ENCODE peak calls at places on chromosomes 13 and 19, in nine cellular contexts. M is iPS DF 6.9, Q is fibroblast of lung, T is kidney, J is psoas muscle, G is spleen, B is mucosa of descending colon, N is heart right ventricle, D is ovary. L is an unnamed sample. For H3K36me3, the result is how much of the 10 kb centered on the place peaks cover.

GRCh38 chr19:50705422-50706019 is 14.1 kb downstream of the SHANK1 start:
- DNase-seq in M (no peak), Q (peak), T (no peak), J (no peak), G (no peak), B (no peak), N (no peak), D (no peak), L (no peak)

GRCh38 chr19:4553092-4553695 is 6.3 kb downstream of the SEMA6B start:
- DNase-seq in M (no peak), Q (no peak), T (no peak), J (no peak), G (no peak), B (no peak), N (no peak), D (no peak), L (no peak)

GRCh38 chr19:17328517-17329060 is 6.1 kb downstream of the ANO8 start:
- DNase-seq in M (no peak), Q (no peak), T (no peak), J (no peak), G (no peak), B (peak), N (no peak), D (no peak), L (no peak)

GRCh38 chr19:16771618-16772017 is 52.0 kb downstream of the NWD1 start:
- DNase-seq in M (peak), Q (peak), T (peak), J (peak), G (peak), B (no peak), N (peak), D (peak), L (peak)

GRCh38 chr13:30607908-30608307 is 9.8 kb upstream of the USPL1 start:
- DNase-seq in M (no peak), Q (peak), T (no peak), J (no peak), G (no peak), B (no peak), N (no peak), D (no peak), L (no peak)

GRCh38 chr13:98842858-98843481 is 90.5 kb upstream of the SLC15A1 start:
- DNase-seq in M (peak), Q (peak), T (peak), J (peak), G (peak), B (peak), N (peak), D (peak), L (peak)

GRCh38 chr19:10730932-10731331 is 13.1 kb downstream of the DNM2 start:
- DNase-seq in M (no peak), Q (no peak), T (no peak), J (no peak), G (peak), B (no peak), N (no peak), D (no peak), L (peak)

GRCh38 chr19:54431255-54431838 is 16.1 kb downstream of the TTYH1 start:
- DNase-seq in M (no peak), Q (peak), T (peak), J (peak), G (no peak), B (no peak), N (no peak), D (peak), L (peak)

GRCh38 chr13:76489299-76489698 is 396.9 kb downstream of the KCTD12 start:
- DNase-seq in M (no peak), Q (no peak), T (no peak), J (no peak), G (no peak), B (no peak), N (no peak), D (no peak), L (no peak)

GRCh38 chr19:38035515-38036495 is 128.8 kb downstream of the SIPA1L3 start:
- DNase-seq in M (no peak), Q (peak), T (peak), J (peak), G (no peak), B (no peak), N (no peak), D (peak), L (no peak)

GRCh38 chr19:4897146-4897545 is 5.5 kb downstream of the ARRDC5 start:
- DNase-seq in M (no peak), Q (no peak), T (no peak), J (peak), G (no peak), B (no peak), N (no peak), D (no peak), L (no peak)

GRCh38 chr13:107373551-107373950 is 805.6 kb upstream of the ARGLU1 start:
- DNase-seq in M (peak), Q (peak), T (no peak), J (no peak), G (no peak), B (no peak), N (no peak), D (no peak), L (no peak)

GRCh38 chr19:40721936-40722661 is 5.2 kb downstream of the ITPKC start:
- DNase-seq in M (no peak), Q (peak), T (no peak), J (no peak), G (no peak), B (no peak), N (no peak), D (no peak), L (no peak)

GRCh38 chr19:34676697-34677385 is at the start of gene SCGB2B2:
- DNase-seq in M (peak), Q (no peak), T (no peak), J (no peak), G (peak), B (peak), N (peak), D (peak), L (no peak)

GRCh38 chr13:99305180-99305965 is 1.8 kb downstream of the GPR183 start:
- DNase-seq in M (no peak), Q (no peak), T (no peak), J (no peak), G (no peak), B (no peak), N (no peak), D (no peak), L (no peak)

GRCh38 chr13:110628477-110628793 is 13.1 kb downstream of the NAXD start:
- DNase-seq in M (no peak), Q (peak), T (no peak), J (no peak), G (no peak), B (no peak), N (no peak), D (no peak), L (no peak)

GRCh38 chr13:80755925-80756324 is 415.0 kb upstream of the SPRY2 start:
- DNase-seq in M (no peak), Q (no peak), T (no peak), J (no peak), G (no peak), B (no peak), N (no peak), D (no peak), L (no peak)

DNA sequence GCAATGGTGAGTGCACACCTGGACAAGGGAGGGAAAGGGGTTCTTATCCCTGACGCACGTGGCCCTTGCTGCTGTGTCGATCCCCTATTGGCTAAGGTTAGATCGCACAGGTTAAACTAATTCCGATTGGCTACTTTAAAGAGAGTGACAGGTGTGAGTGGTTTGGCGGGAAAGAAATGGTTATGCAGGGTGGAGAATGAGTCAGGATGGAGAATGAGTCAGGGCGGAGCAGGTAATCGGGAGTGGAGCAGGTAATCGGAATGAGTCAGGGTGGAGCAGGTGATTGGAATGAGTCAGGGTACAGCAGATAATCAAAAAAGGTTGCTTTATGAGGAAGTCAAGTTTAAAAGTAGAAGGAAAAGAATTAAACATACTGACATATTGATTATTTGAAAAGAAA is 24.4 kb upstream of the SIAH3 start:
- DNase-seq in M (no peak), Q (no peak), T (no peak), J (no peak), G (no peak), B (no peak), N (no peak), D (no peak), L (no peak)
- H3K36me3 ChIP-seq in M (under half), Q (under half), T (under half), J (under half), G (under half), B (under half), N (under half), D (under half), L (under half)

GRCh38 chr19:6378036-6378435 is 2.3 kb upstream of the PSPN start:
- DNase-seq in M (no peak), Q (peak), T (peak), J (no peak), G (no peak), B (no peak), N (no peak), D (peak), L (no peak)

GRCh38 chr19:6379744-6380143 is 4.0 kb upstream of the PSPN start:
- DNase-seq in M (no peak), Q (no peak), T (no peak), J (no peak), G (no peak), B (no peak), N (no peak), D (no peak), L (no peak)

GRCh38 chr19:6383188-6383587 is 7.5 kb upstream of the PSPN start:
- DNase-seq in M (no peak), Q (no peak), T (no peak), J (no peak), G (no peak), B (no peak), N (no peak), D (no peak), L (no peak)

GRCh38 chr19:6378498-6378897 is 2.8 kb upstream of the PSPN start:
- DNase-seq in M (no peak), Q (no peak), T (no peak), J (no peak), G (no peak), B (no peak), N (no peak), D (peak), L (no peak)

GRCh38 chr19:6381030-6381750 is 5.5 kb upstream of the PSPN start:
- DNase-seq in M (no peak), Q (no peak), T (no peak), J (no peak), G (no peak), B (no peak), N (no peak), D (peak), L (no peak)
- H3K36me3 ChIP-seq in M (under half), Q (under half), T (under half), J (under half), G (half or more), B (under half), N (half or more), D (under half), L (half or more)

GRCh38 chr19:1032264-1032867 is 6.0 kb downstream of the CNN2 start:
- DNase-seq in M (no peak), Q (no peak), T (no peak), J (no peak), G (no peak), B (peak), N (no peak), D (no peak), L (no peak)
- H3K36me3 ChIP-seq in M (under half), Q (under half), T (under half), J (under half), G (half or more), B (under half), N (under half), D (under half), L (under half)

DNA sequence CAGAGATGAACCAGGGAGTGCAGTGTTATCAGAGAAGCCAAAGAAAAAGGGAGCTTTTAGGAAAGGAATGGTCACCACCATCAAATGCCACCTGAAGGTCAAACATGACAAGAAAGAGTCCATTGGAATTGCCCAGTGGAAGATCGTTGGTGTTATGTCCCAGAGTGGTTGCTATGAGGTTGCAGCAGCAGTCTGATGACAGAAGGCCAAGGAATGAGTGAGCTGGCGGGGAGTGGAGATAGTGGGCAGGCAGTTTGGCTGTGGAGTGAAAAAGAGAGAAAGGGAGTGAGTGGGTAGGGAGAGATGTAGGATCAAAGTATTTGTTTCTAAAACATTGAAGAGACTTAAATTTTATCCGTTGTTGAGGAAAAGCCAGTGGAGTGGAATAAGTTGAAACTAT is 117.4 kb upstream of the WASF3 start:
- DNase-seq in M (no peak), Q (peak), T (no peak), J (no peak), G (no peak), B (no peak), N (no peak), D (no peak), L (no peak)
- H3K36me3 ChIP-seq in M (under half), Q (under half), T (under half), J (under half), G (under half), B (under half), N (under half), D (under half), L (under half)

L was measured in left ventricle myocardium inferior.